ENCODE peak calls at places on chromosomes 13 and 19, in eight cellular contexts. L is IMR-90, Q is heart left ventricle, W is lung, Y is neural progenitor cell, T is keratinocyte, Z is pancreas, N is upper lobe of right lung. P is an unnamed sample. For H3K4me1, the result is how much of the 10 kb centered on the place peaks cover.

GRCh38 chr13:113216165-113217056 is 7.0 kb downstream of the CUL4A start:
- DNase-seq in Y (peak), L (peak), T (peak), N (peak), Z (peak), Q (peak), W (peak), P (no peak)

GRCh38 chr13:105389373-105389772 is 1146.1 kb downstream of the EFNB2 start:
- DNase-seq in L (no peak), N (no peak), T (no peak), W (no peak), Z (no peak), Y (no peak), Q (no peak), P (no peak)

GRCh38 chr13:41060723-41061074 is 610 bp upstream of the WBP4 start:
- DNase-seq in Q (peak), N (peak), W (peak), Y (peak), T (no peak), L (no peak), Z (peak), P (peak)

GRCh38 chr13:90414691-90415596 is 932.5 kb upstream of the MIR17HG start:
- DNase-seq in Q (no peak), T (no peak), Z (no peak), L (peak), W (no peak), Y (no peak), N (no peak), P (no peak)

GRCh38 chr19:55256562-55257460 is 2.0 kb downstream of the PPP6R1 start:
- DNase-seq in W (no peak), Q (no peak), Z (no peak), N (no peak), T (no peak), L (no peak), Y (no peak), P (no peak)

GRCh38 chr13:92572190-92572589 is 654.4 kb upstream of the GPC6 start:
- DNase-seq in Q (no peak), Z (no peak), L (no peak), T (no peak), W (no peak), N (no peak), Y (peak), P (no peak)

GRCh38 chr13:45615501-45616101 is at the start of gene ERICH6B:
- DNase-seq in N (no peak), T (no peak), L (peak), Z (no peak), Q (no peak), W (no peak), Y (peak), P (peak)

GRCh38 chr19:55641376-55642152 is 762 bp downstream of the ZNF580 start:
- DNase-seq in Y (peak), T (no peak), L (peak), Z (no peak), W (no peak), Q (no peak), N (no peak), P (no peak)

GRCh38 chr19:782195-783043 is 14.8 kb upstream of the PTBP1 start:
- DNase-seq in N (no peak), W (no peak), Z (peak), L (peak), T (no peak), Y (peak), Q (no peak), P (no peak)

GRCh38 chr19:4350726-4351125 is 7.4 kb downstream of the MPND start:
- DNase-seq in Z (no peak), Q (no peak), W (no peak), L (no peak), T (no peak), N (no peak), Y (no peak), P (no peak)

GRCh38 chr13:102277286-102277685 is 124.6 kb downstream of the FGF14 start:
- DNase-seq in T (no peak), Q (peak), W (no peak), L (no peak), N (no peak), Y (no peak), Z (no peak), P (no peak)

GRCh38 chr13:82627183-82627582 is 1255.1 kb downstream of the SLITRK1 start:
- DNase-seq in Z (no peak), T (no peak), N (no peak), W (no peak), Y (no peak), Q (no peak), L (peak), P (no peak)

GRCh38 chr19:7739801-7740659 is 7.3 kb downstream of the CD209 start:
- DNase-seq in N (no peak), W (no peak), Z (no peak), Q (no peak), T (no peak), L (no peak), Y (no peak), P (no peak)

GRCh38 chr13:75685239-75685697 is 49.1 kb downstream of the LMO7 start:
- DNase-seq in L (peak), Z (no peak), W (no peak), Q (no peak), N (no peak), T (no peak), Y (peak), P (no peak)

GRCh38 chr13:46062190-46062589 is 9.6 kb upstream of the ZC3H13 start:
- DNase-seq in N (no peak), T (peak), Q (no peak), L (peak), Z (no peak), W (no peak), Y (no peak), P (no peak)

GRCh38 chr19:43504426-43505185 is at the start of gene PHLDB3:
- DNase-seq in T (no peak), Y (no peak), L (peak), Z (no peak), W (peak), N (peak), Q (peak), P (no peak)

GRCh38 chr19:36139120-36139472 is 770 bp upstream of the CAPNS1 start:
- DNase-seq in N (no peak), T (no peak), Q (no peak), Z (no peak), Y (no peak), L (no peak), W (no peak), P (no peak)

GRCh38 chr13:113636266-113636963 is 21.6 kb downstream of the ATP4B start:
- DNase-seq in W (no peak), N (peak), Y (no peak), Q (no peak), Z (no peak), T (no peak), L (no peak), P (no peak)

GRCh38 chr13:106573855-106574254 is 5.9 kb upstream of the ARGLU1 start:
- DNase-seq in T (no peak), Z (no peak), L (peak), Q (peak), W (peak), Y (no peak), N (peak), P (no peak)

GRCh38 chr19:52170863-52171320 is 529 bp downstream of the ZNF836 start:
- DNase-seq in W (no peak), N (peak), Y (peak), L (no peak), T (no peak), Z (peak), Q (no peak), P (no peak)

GRCh38 chr19:24000656-24001055 is 86.0 kb downstream of the ZNF726 start:
- DNase-seq in W (no peak), T (no peak), Y (no peak), L (no peak), N (no peak), Q (no peak), Z (no peak), P (no peak)

GRCh38 chr13:68551701-68552522 is 1321.8 kb upstream of the PCDH9 start:
- DNase-seq in L (no peak), W (no peak), T (no peak), Q (no peak), Z (no peak), Y (no peak), N (no peak), P (no peak)

GRCh38 chr19:49744946-49745381 is 18.1 kb downstream of the TSKS start:
- DNase-seq in T (no peak), Q (no peak), N (no peak), W (no peak), Y (no peak), L (no peak), Z (no peak), P (peak)

GRCh38 chr13:94886191-94886590 is 173.8 kb upstream of the SOX21 start:
- DNase-seq in N (no peak), T (no peak), L (no peak), Z (no peak), Y (peak), Q (no peak), W (no peak), P (no peak)

GRCh38 chr19:4939466-4939865 is 29.4 kb upstream of the KDM4B start:
- DNase-seq in L (no peak), W (no peak), T (no peak), Y (no peak), N (no peak), Q (no peak), Z (no peak), P (no peak)

GRCh38 chr13:95641291-95641811 is 3.2 kb downstream of the DZIP1 start:
- DNase-seq in Z (no peak), Q (peak), W (no peak), T (no peak), L (peak), N (no peak), Y (peak), P (no peak)

GRCh38 chr13:50678464-50679162 is 164.9 kb downstream of the DLEU7 start:
- DNase-seq in N (no peak), Z (no peak), Y (no peak), T (no peak), L (peak), W (no peak), Q (no peak), P (no peak)

GRCh38 chr13:93307651-93308050 is 81.0 kb downstream of the GPC6 start:
- DNase-seq in Y (no peak), T (no peak), Q (no peak), Z (no peak), N (no peak), W (no peak), L (peak), P (no peak)

GRCh38 chr13:97116754-97117153 is 105.4 kb upstream of the MBNL2 start:
- DNase-seq in Z (no peak), T (no peak), W (no peak), L (peak), Y (no peak), Q (peak), N (no peak), P (no peak)

GRCh38 chr19:46753420-46754155 is 7.3 kb upstream of the STRN4 start:
- DNase-seq in L (no peak), Y (peak), T (no peak), Q (no peak), N (no peak), W (peak), Z (peak), P (peak)

GRCh38 chr13:80889829-80890228 is 548.9 kb upstream of the SPRY2 start:
- DNase-seq in N (no peak), Y (no peak), Z (no peak), Q (no peak), L (no peak), T (no peak), W (no peak), P (no peak)

GRCh38 chr13:108629353-108629752 is at the start of gene MYO16:
- DNase-seq in Y (peak), Q (no peak), N (no peak), W (no peak), L (no peak), Z (no peak), T (no peak), P (no peak)

GRCh38 chr13:43783820-43784219 is 3.0 kb downstream of the ENOX1 start:
- DNase-seq in T (no peak), Q (no peak), Y (peak), W (no peak), L (peak), N (no peak), Z (no peak), P (no peak)

GRCh38 chr19:18419195-18419698 is at the start of gene SSBP4:
- DNase-seq in T (no peak), W (no peak), L (peak), Y (peak), N (peak), Q (peak), Z (peak), P (no peak)

GRCh38 chr13:31242342-31242741 is 42.6 kb downstream of the B3GLCT start:
- DNase-seq in N (no peak), L (no peak), Q (no peak), W (no peak), Z (no peak), Y (no peak), T (no peak), P (no peak)

GRCh38 chr13:33050161-33050560 is 33.9 kb downstream of the KL start:
- DNase-seq in N (no peak), W (no peak), Z (no peak), Q (no peak), T (no peak), L (no peak), Y (no peak), P (no peak)

GRCh38 chr19:2040647-2041435 is 10.2 kb downstream of the MKNK2 start:
- DNase-seq in W (no peak), Q (no peak), Z (peak), Y (no peak), L (no peak), N (peak), T (no peak), P (no peak)

GRCh38 chr13:41546372-41547252 is 89.3 kb downstream of the RGCC start:
- DNase-seq in Z (no peak), Q (no peak), T (peak), N (no peak), W (no peak), L (peak), Y (no peak), P (no peak)

GRCh38 chr19:17944301-17944700 is 11.5 kb downstream of the CCDC124 start:
- DNase-seq in Q (peak), Z (no peak), L (peak), N (no peak), Y (no peak), W (no peak), T (no peak), P (no peak)

GRCh38 chr19:48568345-48568886 is 16.4 kb downstream of the SULT2B1 start:
- DNase-seq in Z (peak), L (peak), Y (peak), W (peak), Q (peak), T (no peak), N (peak), P (no peak)
- H3K27ac ChIP-seq in Z (no peak), L (peak), Y (no peak), W (peak), Q (peak), T (no peak), N (peak), P (no peak)

DNA sequence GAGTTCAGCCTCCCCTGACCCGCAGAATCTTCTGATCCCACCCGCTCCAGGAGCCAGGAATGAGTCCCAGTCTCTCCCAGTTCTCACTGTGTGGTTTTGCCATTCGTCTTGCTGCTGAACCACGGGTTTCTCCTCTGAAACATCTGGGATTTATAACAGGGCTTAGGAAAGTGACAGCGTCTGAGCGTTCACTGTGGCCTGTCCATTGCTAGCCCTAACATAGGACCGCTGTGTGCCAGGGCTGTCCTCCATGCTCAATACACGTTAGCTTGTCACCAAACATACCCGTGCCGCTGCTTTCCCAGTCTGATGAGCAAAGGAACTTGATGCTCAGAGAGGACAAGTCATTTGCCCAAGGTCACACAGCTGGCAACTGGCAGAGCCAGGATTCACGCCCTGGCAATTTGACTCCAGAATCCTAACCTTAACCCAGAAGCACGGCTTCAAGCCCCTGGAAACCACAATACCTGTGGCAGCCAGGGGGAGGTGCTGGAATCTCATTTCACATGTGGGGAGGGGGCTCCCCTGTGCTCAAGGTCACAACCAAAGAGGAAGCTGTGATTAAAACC is 1.1 kb upstream of the APOE start:
- DNase-seq in Y (peak), W (no peak), Z (no peak), L (no peak), Q (no peak), N (no peak), T (no peak), P (no peak)
- H3K4me1 ChIP-seq in Y (under half), W (under half), Z (under half), L (under half), Q (under half), N (under half), T (under half), P (under half)

GRCh38 chr13:51822106-51822840 is 18.3 kb upstream of the DHRS12 start:
- DNase-seq in Z (no peak), L (no peak), W (no peak), Q (no peak), N (no peak), Y (no peak), T (no peak), P (no peak)
- H3K4me3 ChIP-seq in Z (no peak), L (no peak), W (no peak), Q (no peak), N (no peak), Y (no peak), T (no peak), P (no peak)

DNA sequence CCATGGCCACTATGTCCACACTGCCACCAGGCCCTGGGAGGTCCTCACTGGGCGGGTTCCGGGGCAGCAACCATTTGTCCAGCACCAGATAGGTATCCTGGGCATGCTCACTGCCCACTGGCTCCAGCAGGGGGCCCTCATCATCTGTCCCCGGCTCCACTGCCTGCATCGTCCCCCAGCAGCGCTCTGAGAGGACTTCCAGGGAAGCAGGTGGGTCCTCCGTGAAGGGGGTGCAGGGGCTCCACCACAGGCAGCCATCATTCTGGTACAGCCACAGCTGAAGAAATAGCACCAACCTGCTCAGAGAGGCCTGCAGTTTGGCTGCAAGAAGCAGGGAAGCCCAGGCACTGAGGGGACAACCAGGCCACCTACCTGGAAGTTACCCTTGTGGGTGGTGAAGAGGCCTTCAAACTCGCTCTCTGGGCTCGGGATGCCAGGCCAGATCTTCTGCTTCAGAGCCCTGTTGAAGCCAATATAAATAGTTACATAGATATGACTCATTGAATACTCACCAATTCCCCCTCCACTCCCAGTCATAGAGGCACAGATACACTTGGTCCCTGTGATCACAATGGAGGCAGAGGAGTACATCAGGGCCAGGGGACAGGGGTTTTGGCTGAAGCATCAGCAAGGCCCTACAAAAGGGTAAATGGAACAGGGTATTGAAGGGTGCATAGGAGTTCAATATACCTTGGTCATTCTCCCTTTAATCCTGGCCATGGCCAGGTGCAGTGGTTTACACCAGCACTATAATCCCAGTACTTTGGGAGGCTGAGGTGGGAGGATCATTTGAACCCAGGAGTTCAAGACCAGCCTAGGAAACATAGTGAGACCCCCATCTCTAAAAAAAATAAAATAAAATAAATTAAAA is 4.1 kb downstream of the SWSAP1 start:
- DNase-seq in Q (no peak), W (no peak), T (no peak), N (no peak), Z (peak), L (peak), Y (peak), P (no peak)
- H3K27ac ChIP-seq in Q (no peak), W (no peak), T (peak), N (no peak), Z (no peak), L (peak), Y (no peak), P (no peak)